ENCODE peak calls at places on chromosomes 1 and 21, in four cellular contexts. V is IMR-90, O is WERI-Rb-1, H is sigmoid colon. E is an unnamed sample. For H3K36me3 and H3K27me3, the result is how much of the 10 kb centered on the place peaks cover.

GRCh38 chr1:6262570-6263420 is 1.9 kb upstream of the GPR153 start:
- DNase-seq in V (no peak), H (peak), O (no peak), E (peak)

GRCh38 chr1:160127865-160128523 is 12.4 kb downstream of the ATP1A2 start:
- DNase-seq in O (no peak), H (no peak), V (peak), E (peak)

GRCh38 chr21:31558839-31559367 is 100.6 kb upstream of the SOD1 start:
- DNase-seq in O (peak), V (peak), H (peak), E (peak)

GRCh38 chr1:42463906-42464305 is 820 bp downstream of the CCDC30 start:
- DNase-seq in H (no peak), V (no peak), O (no peak), E (no peak)

GRCh38 chr1:203036135-203036534 is 9.8 kb downstream of the PPFIA4 start:
- DNase-seq in V (peak), H (no peak), O (peak), E (peak)

GRCh38 chr1:214184992-214185391 is 96.0 kb upstream of the SMYD2 start:
- DNase-seq in H (no peak), O (no peak), V (no peak), E (no peak)

GRCh38 chr1:193406901-193407300 is 220.5 kb upstream of the B3GALT2 start:
- DNase-seq in H (no peak), O (no peak), V (peak), E (peak)

GRCh38 chr21:27769763-27770162 is 802.9 kb upstream of the ADAMTS5 start:
- DNase-seq in V (no peak), H (no peak), O (no peak), E (no peak)

GRCh38 chr21:39714331-39714730 is 30.7 kb upstream of the IGSF5 start:
- DNase-seq in H (no peak), O (no peak), V (no peak), E (no peak)

GRCh38 chr1:67760030-67760821 is 73.0 kb downstream of the GNG12 start:
- DNase-seq in H (no peak), V (peak), O (peak), E (peak)

GRCh38 chr1:2632561-2633361 is at the start of gene MMEL1:
- DNase-seq in H (no peak), V (no peak), O (no peak), E (peak)

GRCh38 chr1:229579101-229579651 is 20.7 kb upstream of the ABCB10 start:
- DNase-seq in V (peak), O (no peak), H (peak), E (no peak)

GRCh38 chr1:208203127-208203847 is 40.9 kb downstream of the PLXNA2 start:
- DNase-seq in O (no peak), V (peak), H (no peak), E (no peak)

GRCh38 chr1:31739281-31739853 is 24.8 kb downstream of the ADGRB2 start:
- DNase-seq in H (no peak), V (no peak), O (no peak), E (peak)

GRCh38 chr1:95369985-95370670 is 136.1 kb downstream of the RWDD3 start:
- DNase-seq in V (no peak), O (no peak), H (no peak), E (no peak)

GRCh38 chr1:67773462-67773861 is 59.8 kb downstream of the GNG12 start:
- DNase-seq in H (no peak), V (peak), O (no peak), E (no peak)

GRCh38 chr1:25905680-25906643 is at the start of gene STMN1:
- DNase-seq in H (peak), V (peak), O (peak), E (peak)

GRCh38 chr21:15311510-15311909 is 246.7 kb upstream of the NRIP1 start:
- DNase-seq in H (no peak), O (no peak), V (no peak), E (no peak)

GRCh38 chr1:205495237-205495823 is 9.1 kb upstream of the CDK18 start:
- DNase-seq in O (peak), H (no peak), V (no peak), E (peak)

GRCh38 chr1:236494586-236495207 is 29.1 kb upstream of the LGALS8 start:
- DNase-seq in O (no peak), V (peak), H (no peak), E (no peak)

GRCh38 chr1:33306561-33307493 is 14.1 kb downstream of the A3GALT2 start:
- DNase-seq in O (no peak), H (no peak), V (no peak), E (peak)

GRCh38 chr21:23003951-23004350 is 2005.7 kb downstream of the NCAM2 start:
- DNase-seq in H (no peak), O (no peak), V (no peak), E (no peak)

GRCh38 chr1:235434001-235434400 is 66.8 kb downstream of the TBCE start:
- DNase-seq in H (no peak), V (no peak), O (peak), E (peak)

GRCh38 chr1:167249702-167250101 is 29.0 kb downstream of the POU2F1 start:
- DNase-seq in H (no peak), O (no peak), V (no peak), E (no peak)

GRCh38 chr1:167425482-167425881 is 92.8 kb downstream of the CD247 start:
- DNase-seq in V (no peak), O (no peak), H (no peak), E (no peak)

GRCh38 chr21:39153842-39154241 is 29.4 kb downstream of the PSMG1 start:
- DNase-seq in V (no peak), H (no peak), O (no peak), E (no peak)

GRCh38 chr1:160742428-160743127 is 3.5 kb downstream of the SLAMF7 start:
- DNase-seq in O (no peak), V (no peak), H (no peak), E (no peak)

GRCh38 chr1:76868154-76868882 is 1.0 kb downstream of the ST6GALNAC5 start:
- DNase-seq in H (no peak), O (peak), V (peak), E (peak)

GRCh38 chr1:182869241-182869666 is 30.1 kb downstream of the DHX9 start:
- DNase-seq in V (no peak), O (no peak), H (no peak), E (no peak)

GRCh38 chr1:212315907-212316306 is 30.7 kb downstream of the PPP2R5A start:
- DNase-seq in H (no peak), V (no peak), O (peak), E (peak)

GRCh38 chr1:147760481-147761260 is at the start of gene GJA5:
- DNase-seq in V (no peak), O (no peak), H (no peak), E (no peak)
- H3K4me3 ChIP-seq in V (no peak), O (no peak), H (no peak), E (no peak)

GRCh38 chr1:155844860-155845259 is 12.2 kb downstream of the GON4L start:
- DNase-seq in O (no peak), H (no peak), V (no peak), E (no peak)

GRCh38 chr1:155847823-155848529 is 9.0 kb downstream of the GON4L start:
- DNase-seq in O (no peak), V (no peak), H (no peak), E (no peak)
- H3K36me3 ChIP-seq in O (half or more), V (under half), H (under half), E (under half)

GRCh38 chr21:43829161-43829560 is 35.9 kb upstream of the AGPAT3 start:
- DNase-seq in H (no peak), V (no peak), O (no peak), E (peak)
- H3K27me3 ChIP-seq in H (half or more), V (under half), O (under half), E (under half)

GRCh38 chr1:162145966-162146696 is 76.6 kb downstream of the NOS1AP start:
- DNase-seq in O (peak), H (no peak), V (no peak), E (peak)

GRCh38 chr1:162145280-162145965 is 75.9 kb downstream of the NOS1AP start:
- DNase-seq in H (no peak), O (peak), V (no peak), E (peak)

GRCh38 chr1:162142968-162143367 is 73.5 kb downstream of the NOS1AP start:
- DNase-seq in O (no peak), H (no peak), V (no peak), E (no peak)

GRCh38 chr1:162144853-162145252 is 75.4 kb downstream of the NOS1AP start:
- DNase-seq in V (no peak), O (no peak), H (no peak), E (peak)

GRCh38 chr1:162144268-162144667 is 74.8 kb downstream of the NOS1AP start:
- DNase-seq in V (no peak), H (no peak), O (no peak), E (no peak)
- H3K4me3 ChIP-seq in V (no peak), H (no peak), O (no peak), E (no peak)

DNA sequence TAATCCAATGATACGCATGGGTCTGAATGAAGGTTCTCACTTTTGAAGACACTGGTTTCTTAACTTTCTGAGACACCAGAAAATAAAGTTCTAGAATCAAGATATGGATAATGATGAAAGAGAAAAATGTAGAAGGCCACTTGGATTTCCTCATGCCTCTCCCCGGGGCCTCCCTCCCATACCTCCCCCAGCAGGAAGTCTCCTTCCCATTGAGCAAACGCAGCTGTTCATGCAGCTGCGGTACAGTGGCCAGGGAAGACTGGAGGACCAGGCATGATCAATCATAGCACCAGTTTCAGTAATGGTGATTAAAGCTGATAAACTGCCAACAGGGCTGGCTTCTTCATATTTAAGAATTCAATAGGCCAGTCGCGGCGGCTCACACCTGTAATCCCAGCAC is 10.9 kb upstream of the UBR4 start:
- DNase-seq in H (peak), V (peak), O (no peak), E (no peak)
- H3K36me3 ChIP-seq in H (under half), V (half or more), O (half or more), E (under half)

GRCh38 chr1:58781541-58782307 is 2.1 kb downstream of the JUN start:
- DNase-seq in V (peak), H (peak), O (peak), E (peak)

GRCh38 chr1:58783090-58783992 is 506 bp downstream of the JUN start:
- DNase-seq in O (peak), V (peak), H (peak), E (peak)

GRCh38 chr1:58783993-58784757 is at the start of gene JUN:
- DNase-seq in H (peak), V (peak), O (peak), E (peak)

GRCh38 chr1:58780586-58781452 is 3.0 kb downstream of the JUN start:
- DNase-seq in O (no peak), H (no peak), V (peak), E (peak)

DNA sequence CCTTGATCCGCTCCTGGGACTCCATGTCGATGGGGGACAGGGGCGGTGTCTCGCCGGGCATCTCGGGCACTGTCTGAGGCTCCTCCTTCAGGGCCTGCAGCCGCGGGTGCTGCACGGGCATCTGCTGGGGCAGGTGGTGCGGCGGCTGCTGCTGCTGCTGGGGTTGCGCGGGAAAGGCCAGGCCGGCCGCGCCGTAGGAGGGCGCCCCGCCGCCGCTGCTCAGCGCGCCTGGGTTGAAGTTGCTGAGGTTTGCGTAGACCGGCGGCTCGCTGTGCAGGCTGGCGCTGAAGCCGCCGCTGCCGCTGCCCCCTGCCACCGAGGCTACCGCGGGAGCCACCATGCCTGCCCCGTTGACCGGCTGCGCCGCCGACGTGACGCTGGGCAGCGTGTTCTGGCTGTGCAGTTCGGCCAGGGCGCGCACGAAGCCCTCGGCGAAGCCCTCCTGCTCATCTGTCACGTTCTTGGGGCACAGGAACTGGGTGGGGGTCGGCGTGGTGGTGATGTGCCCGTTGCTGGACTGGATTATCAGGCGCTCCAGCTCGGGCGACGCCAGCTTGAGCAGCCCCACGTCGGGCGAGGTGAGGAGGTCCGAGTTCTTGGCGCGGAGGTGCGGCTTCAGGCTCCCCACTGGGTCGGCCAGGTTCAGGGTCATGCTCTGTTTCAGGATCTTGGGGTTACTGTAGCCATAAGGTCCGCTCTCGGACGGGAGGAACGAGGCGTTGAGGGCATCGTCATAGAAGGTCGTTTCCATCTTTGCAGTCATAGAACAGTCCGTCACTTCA is 1.3 kb downstream of the JUN start:
- DNase-seq in O (peak), V (peak), H (peak), E (peak)
- H3K27me3 ChIP-seq in O (under half), V (under half), H (under half), E (under half)

GRCh38 chr1:184389446-184389845 is 2.6 kb downstream of the C1orf21 start:
- DNase-seq in O (no peak), V (peak), H (no peak), E (no peak)
- H3K4me3 ChIP-seq in O (no peak), V (no peak), H (peak), E (no peak)

GRCh38 chr1:159030865-159031472 is 21.3 kb downstream of the IFI16 start:
- DNase-seq in H (no peak), V (no peak), O (no peak), E (no peak)

GRCh38 chr1:159025043-159025442 is 15.3 kb downstream of the IFI16 start:
- DNase-seq in O (no peak), H (no peak), V (no peak), E (no peak)

GRCh38 chr1:159030311-159030710 is 20.6 kb downstream of the IFI16 start:
- DNase-seq in O (no peak), H (no peak), V (no peak), E (no peak)
- H3K36me3 ChIP-seq in O (under half), H (under half), V (under half), E (under half)

GRCh38 chr1:63277195-63278192 is 44.9 kb upstream of the FOXD3 start:
- DNase-seq in V (no peak), H (no peak), O (peak), E (no peak)

GRCh38 chr1:63276625-63277024 is 45.7 kb upstream of the FOXD3 start:
- DNase-seq in H (no peak), O (peak), V (no peak), E (peak)

DNA sequence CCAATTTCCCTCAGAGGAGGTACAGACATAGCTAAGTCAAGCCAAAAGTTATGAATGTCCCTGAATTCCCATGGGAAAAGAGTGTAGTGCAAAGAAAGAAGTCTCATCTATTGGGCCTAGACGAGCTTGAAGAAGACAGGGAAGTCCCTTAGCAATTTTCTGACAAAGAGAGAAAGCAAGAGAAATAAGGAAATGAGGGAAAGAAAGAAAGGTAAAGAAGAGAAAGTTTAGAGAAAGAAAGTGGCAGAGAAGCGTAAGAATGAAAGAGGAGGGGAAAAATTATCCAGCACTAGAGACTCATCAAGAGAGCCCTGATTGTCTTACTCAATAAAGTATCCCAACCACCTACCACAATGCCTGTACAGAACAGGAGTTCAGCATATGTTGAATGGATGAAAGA is 40.6 kb upstream of the FOXD3 start:
- DNase-seq in O (no peak), H (no peak), V (no peak), E (no peak)
- H3K27me3 ChIP-seq in O (under half), H (under half), V (under half), E (under half)

DNA sequence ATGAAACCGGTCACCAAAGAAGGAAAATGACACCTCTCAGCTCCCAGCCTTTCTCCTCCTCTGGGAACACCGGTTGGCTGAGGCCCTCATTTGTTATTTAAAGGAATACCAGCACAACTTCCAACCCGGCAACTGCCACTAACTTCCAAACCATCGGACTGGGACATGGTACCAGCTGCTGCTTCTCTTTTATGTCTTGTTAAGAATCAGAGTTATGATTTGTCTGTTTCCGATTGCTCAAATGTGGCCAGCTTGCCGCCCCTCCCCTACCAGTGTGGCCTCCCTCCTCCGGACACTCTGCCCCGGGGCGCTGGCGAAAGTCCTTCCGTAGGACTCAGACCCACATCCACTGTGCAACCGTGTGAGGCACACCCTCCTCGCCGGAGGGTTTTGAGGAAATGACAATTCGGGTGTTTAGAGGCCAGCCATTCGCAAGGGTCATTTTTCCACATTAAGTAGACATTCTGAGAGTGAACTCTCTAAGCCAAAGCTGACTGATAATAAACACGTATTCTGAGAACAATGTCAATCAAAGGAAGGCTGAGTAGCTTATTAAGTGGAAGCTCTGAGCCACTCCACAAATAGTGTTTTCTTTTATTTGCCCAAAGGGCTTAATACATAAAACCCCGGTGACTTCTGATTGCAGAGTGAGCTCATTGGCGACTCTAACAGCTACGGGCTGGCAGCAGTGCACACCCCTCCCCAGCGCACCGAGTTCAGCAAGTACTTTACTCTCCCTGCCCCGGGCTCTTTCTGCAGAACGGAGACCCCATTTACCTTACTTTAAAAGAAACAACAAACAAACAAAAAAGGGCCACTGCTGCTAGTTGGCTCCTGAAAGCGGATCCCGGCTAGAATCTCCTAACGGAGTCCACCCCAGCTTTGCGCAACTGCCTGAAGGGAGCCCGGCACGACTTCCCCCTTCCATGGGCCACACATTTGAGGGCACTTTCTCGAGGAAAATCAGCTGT is 5.4 kb downstream of the RIPK4 start:
- DNase-seq in V (no peak), O (no peak), H (peak), E (peak)
- H3K4me3 ChIP-seq in V (no peak), O (no peak), H (no peak), E (peak)